ENCODE peak calls at places on chromosomes 11 and 22, in ten cellular contexts. K is cardiac fibroblast; D is AG10803; V is Jurkat, Clone E6-1; Y is MG63; S is cardiac muscle cell; O is fibroblast of lung; E is HFF-Myc; N is SJSA1; T is bronchial epithelial cell. I is an unnamed sample.

GRCh38 chr11:103547009-103547408 is 437.8 kb downstream of the DYNC2H1 start:
- DNase-seq in E (no peak), N (no peak), T (no peak), Y (no peak), S (no peak), K (no peak), D (no peak), O (no peak), V (no peak), I (no peak)

GRCh38 chr22:42591987-42592386 is 22.7 kb downstream of the POLDIP3 start:
- DNase-seq in O (no peak), K (no peak), T (no peak), Y (no peak), D (no peak), E (no peak), N (no peak), V (no peak), S (no peak), I (no peak)

GRCh38 chr11:103803062-103803461 is 233.4 kb upstream of the DDI1 start:
- DNase-seq in K (peak; percentile 86), N (no peak), T (no peak), S (peak; percentile 65), O (peak; percentile 80), D (peak; percentile 45), Y (no peak), E (no peak), V (no peak), I (peak; percentile 81)

GRCh38 chr22:19035474-19036228 is 86.6 kb downstream of the DGCR2 start:
- DNase-seq in S (peak; percentile 12), D (no peak), K (no peak), N (peak; percentile 20), O (no peak), E (no peak), T (no peak), V (no peak), Y (no peak), I (no peak)

GRCh38 chr11:113546757-113547507 is 71.7 kb upstream of the DRD2 start:
- DNase-seq in D (peak; percentile 40), K (peak; percentile 41), V (no peak), E (peak; percentile 31), T (peak; percentile 85), Y (peak; percentile 62), O (peak; percentile 97), N (peak; percentile 89), S (peak; percentile 71), I (peak; percentile 18)

GRCh38 chr11:47523491-47524199 is 29.3 kb downstream of the CELF1 start:
- DNase-seq in S (peak; percentile 82), V (no peak), Y (peak; percentile 54), T (peak; percentile 83), K (peak; percentile 82), O (peak; percentile 83), D (peak; percentile 74), N (peak; percentile 87), E (peak; percentile 55), I (peak; percentile 92)

GRCh38 chr11:94151903-94152677 is 23.4 kb downstream of the PANX1 start:
- DNase-seq in E (peak; percentile 75), D (peak; percentile 74), N (peak; percentile 39), V (no peak), Y (peak; percentile 58), O (peak; percentile 89), K (peak; percentile 61), S (peak; percentile 67), T (peak; percentile 94), I (peak; percentile 92)

GRCh38 chr11:6443269-6444003 is 2.6 kb upstream of the HPX start:
- DNase-seq in O (peak; percentile 45), N (peak; percentile 15), D (peak; percentile 56), S (peak; percentile 72), E (no peak), K (peak; percentile 76), T (peak; percentile 36), V (no peak), Y (peak; percentile 33), I (peak; percentile 47)

GRCh38 chr11:124934862-124935547 is 842 bp downstream of the HEPACAM start:
- DNase-seq in S (peak; percentile 54), T (peak; percentile 31), Y (peak; percentile 25), V (no peak), O (peak; percentile 93), N (no peak), D (peak; percentile 86), K (peak; percentile 63), E (peak; percentile 53), I (peak; percentile 90)

GRCh38 chr22:33806191-33806590 is 114.1 kb downstream of the LARGE1 start:
- DNase-seq in V (no peak), N (no peak), T (no peak), O (no peak), K (no peak), S (no peak), E (no peak), Y (no peak), D (peak; percentile 13), I (no peak)

GRCh38 chr11:111764621-111765020 is 1.6 kb downstream of the PPP2R1B start:
- DNase-seq in V (no peak), O (peak; percentile 17), E (no peak), N (peak; percentile 32), T (no peak), Y (no peak), S (no peak), D (peak; percentile 28), K (peak; percentile 6), I (peak; percentile 39)
- H3K4me3 ChIP-seq in V (peak overlapping the region; percentile 83), O (peak overlapping the region; percentile 94), E (peak overlapping the region; percentile 88), N (peak overlapping the region; percentile 74), T (peak overlapping the region; percentile 92), Y (peak overlapping the region; percentile 95), S (peak overlapping the region; percentile 59), D (peak overlapping the region; percentile 89), K (no peak overlapping the region), I (peak overlapping the region; percentile 90)

GRCh38 chr22:36237462-36238347 is 1.6 kb downstream of the APOL2 start:
- DNase-seq in T (no peak), V (no peak), E (no peak), K (peak; percentile 23), N (no peak), S (peak; percentile 25), O (no peak), Y (no peak), D (peak; percentile 21), I (peak; percentile 38)
- H3K4me3 ChIP-seq in T (no peak overlapping the region), V (peak overlapping the region; percentile 94), E (peak overlapping the region; percentile 74), K (peak overlapping the region; percentile 72), N (peak overlapping the region; percentile 13), S (no peak overlapping the region), O (peak overlapping the region; percentile 81), Y (peak overlapping the region; percentile 65), D (peak overlapping the region; percentile 74), I (peak overlapping the region; percentile 83)

GRCh38 chr22:40685406-40685805 is 6.1 kb downstream of the MCHR1 start:
- DNase-seq in V (no peak), Y (no peak), D (no peak), N (no peak), E (no peak), S (no peak), K (no peak), O (no peak), T (no peak), I (no peak)
- H3K4me3 ChIP-seq in V (no peak overlapping the region), Y (no peak overlapping the region), D (no peak overlapping the region), N (no peak overlapping the region), E (no peak overlapping the region), S (no peak overlapping the region), K (no peak overlapping the region), O (no peak overlapping the region), T (no peak overlapping the region), I (no peak overlapping the region)

GRCh38 chr11:123056835-123057491 is 5.0 kb downstream of the HSPA8 start:
- DNase-seq in S (no peak), T (no peak), D (no peak), V (no peak), E (no peak), K (no peak), N (no peak), O (no peak), Y (no peak), I (no peak)
- H3K4me3 ChIP-seq in S (no peak overlapping the region), T (no peak overlapping the region), D (no peak overlapping the region), V (no peak overlapping the region), E (peak overlapping the region; percentile 17), K (no peak overlapping the region), N (no peak overlapping the region), O (no peak overlapping the region), Y (peak overlapping the region; percentile 99), I (no peak overlapping the region)

GRCh38 chr11:65382036-65382803 is at the start of gene SLC25A45:
- DNase-seq in T (peak; percentile 97), D (peak; percentile 98), K (peak; percentile 99), O (peak; percentile 98), N (peak; percentile 100), S (peak; percentile 99), Y (peak; percentile 99), V (peak; percentile 79), E (peak; percentile 95), I (peak; percentile 99)
- H3K4me3 ChIP-seq in T (peak within 1 kb of the TSS; percentile 13), D (peak within 1 kb of the TSS; percentile 62), K (peak within 1 kb of the TSS; percentile 40), O (peak within 1 kb of the TSS; percentile 27), N (peak within 1 kb of the TSS; percentile 22), S (no peak within 1 kb of the TSS), Y (peak within 1 kb of the TSS; percentile 30), V (peak within 1 kb of the TSS; percentile 80), E (peak within 1 kb of the TSS; percentile 36), I (peak within 1 kb of the TSS; percentile 35)

GRCh38 chr22:49116021-49116420 is 711.7 kb downstream of the BRD1 start:
- DNase-seq in N (no peak), Y (no peak), S (no peak), K (no peak), D (no peak), T (no peak), O (no peak), V (no peak), E (no peak), I (no peak)

GRCh38 chr22:49119551-49119952 is 708.1 kb downstream of the BRD1 start:
- DNase-seq in S (no peak), K (no peak), Y (peak; percentile 8), O (no peak), V (no peak), T (no peak), D (no peak), N (no peak), E (no peak), I (no peak)

GRCh38 chr22:49113758-49114157 is 713.9 kb downstream of the BRD1 start:
- DNase-seq in O (no peak), V (no peak), T (no peak), Y (no peak), S (no peak), K (no peak), E (no peak), D (no peak), N (no peak), I (no peak)

GRCh38 chr22:49115186-49115585 is 712.5 kb downstream of the BRD1 start:
- DNase-seq in T (no peak), V (no peak), K (no peak), E (no peak), O (no peak), S (no peak), D (no peak), N (no peak), Y (no peak), I (no peak)

GRCh38 chr22:49116486-49116885 is 711.2 kb downstream of the BRD1 start:
- DNase-seq in E (no peak), D (no peak), T (no peak), K (no peak), N (no peak), S (no peak), Y (no peak), O (no peak), V (no peak), I (no peak)
- H3K4me3 ChIP-seq in E (no peak overlapping the region), D (no peak overlapping the region), T (no peak overlapping the region), K (no peak overlapping the region), N (no peak overlapping the region), S (no peak overlapping the region), Y (no peak overlapping the region), O (no peak overlapping the region), V (no peak overlapping the region), I (no peak overlapping the region)

I was measured in fibroblast of mammary gland.